ENCODE peak calls at places on chromosomes 12 and 14, in eight cellular contexts. R is heart left ventricle, S is adrenal gland, M is GM12878, D is suprapubic skin, K is A549, W is HepG2, N is gastrocnemius medialis. V is an unnamed sample. For H3K4me1, the result is how much of the 10 kb centered on the place peaks cover.

GRCh38 chr12:50218386-50218785 is 51.2 kb upstream of the CERS5 start:
- DNase-seq in R (no peak), S (no peak), M (no peak), D (no peak), K (no peak), W (no peak), N (no peak), V (no peak)

GRCh38 chr14:104576607-104577332 is 2.8 kb upstream of the C14orf180 start:
- DNase-seq in R (no peak), S (no peak), M (no peak), D (no peak), K (no peak), W (peak), N (no peak), V (no peak)

GRCh38 chr12:127125607-127126259 is 1141.2 kb upstream of the TMEM132C start:
- DNase-seq in R (no peak), S (no peak), M (peak), D (no peak), K (peak), W (no peak), N (no peak), V (no peak)

GRCh38 chr14:103749452-103749851 is 33.8 kb downstream of the ZFYVE21 start:
- DNase-seq in R (no peak), S (no peak), M (no peak), D (no peak), K (no peak), W (no peak), N (no peak), V (no peak)

GRCh38 chr12:69419701-69420100 is 50.5 kb upstream of the FRS2 start:
- DNase-seq in R (no peak), S (no peak), M (no peak), D (no peak), K (no peak), W (no peak), N (no peak), V (no peak)

GRCh38 chr14:101812071-101812470 is 50.6 kb downstream of the PPP2R5C start:
- DNase-seq in R (no peak), S (no peak), M (no peak), D (no peak), K (no peak), W (no peak), N (no peak), V (no peak)

GRCh38 chr12:57454566-57455373 is at the start of gene INHBE:
- DNase-seq in R (no peak), S (no peak), M (no peak), D (no peak), K (no peak), W (peak), N (no peak), V (no peak)

GRCh38 chr14:36816481-36816880 is 154.8 kb downstream of the PAX9 start:
- DNase-seq in R (no peak), S (no peak), M (no peak), D (no peak), K (no peak), W (no peak), N (no peak), V (no peak)

GRCh38 chr12:53999596-54000104 is 311 bp upstream of the HOXC9 start:
- DNase-seq in R (no peak), S (peak), M (no peak), D (peak), K (peak), W (peak), N (peak), V (no peak)

GRCh38 chr12:132602578-132603239 is 7.7 kb downstream of the LRCOL1 start:
- DNase-seq in R (no peak), S (no peak), M (no peak), D (no peak), K (no peak), W (no peak), N (no peak), V (no peak)

GRCh38 chr12:70467908-70468733 is 102.0 kb downstream of the KCNMB4 start:
- DNase-seq in R (no peak), S (no peak), M (no peak), D (no peak), K (no peak), W (peak), N (no peak), V (no peak)

GRCh38 chr12:46207644-46208043 is 61.2 kb downstream of the SLC38A1 start:
- DNase-seq in R (no peak), S (no peak), M (no peak), D (no peak), K (no peak), W (no peak), N (no peak), V (no peak)

GRCh38 chr12:20376984-20377383 is 8.6 kb downstream of the PDE3A start:
- DNase-seq in R (no peak), S (no peak), M (no peak), D (no peak), K (no peak), W (no peak), N (no peak), V (no peak)
- TF ChIP-seq CTCF in R (peak), S (peak), M (peak), D (peak), K (peak), W (peak), N (peak), V (peak)

GRCh38 chr14:60775296-60775695 is 40.7 kb downstream of the MNAT1 start:
- DNase-seq in R (no peak), S (no peak), M (no peak), D (no peak), K (no peak), W (no peak), N (no peak), V (no peak)

GRCh38 chr14:60768602-60769001 is 34.0 kb downstream of the MNAT1 start:
- DNase-seq in R (no peak), S (no peak), M (no peak), D (no peak), K (no peak), W (no peak), N (no peak), V (no peak)

GRCh38 chr14:60771117-60771516 is 36.6 kb downstream of the MNAT1 start:
- DNase-seq in R (no peak), S (no peak), M (no peak), D (no peak), K (no peak), W (no peak), N (no peak), V (no peak)

GRCh38 chr14:60777856-60778578 is 43.5 kb downstream of the MNAT1 start:
- DNase-seq in R (no peak), S (peak), M (no peak), D (no peak), K (no peak), W (no peak), N (no peak), V (peak)

GRCh38 chr14:60773558-60773957 is 39.0 kb downstream of the MNAT1 start:
- DNase-seq in R (no peak), S (no peak), M (no peak), D (no peak), K (no peak), W (no peak), N (no peak), V (no peak)
- H3K4me1 ChIP-seq in R (under half), S (under half), M (under half), D (under half), K (under half), W (under half), N (under half), V (under half)

GRCh38 chr12:124754949-124755800 is 108.5 kb downstream of the SCARB1 start:
- DNase-seq in R (peak), S (peak), M (no peak), D (peak), K (no peak), W (no peak), N (peak), V (peak)
- TF ChIP-seq POLR2A in R (peak), S (no peak), M (no peak), D (no peak), K (no peak), W (no peak), N (peak), V (peak)

DNA sequence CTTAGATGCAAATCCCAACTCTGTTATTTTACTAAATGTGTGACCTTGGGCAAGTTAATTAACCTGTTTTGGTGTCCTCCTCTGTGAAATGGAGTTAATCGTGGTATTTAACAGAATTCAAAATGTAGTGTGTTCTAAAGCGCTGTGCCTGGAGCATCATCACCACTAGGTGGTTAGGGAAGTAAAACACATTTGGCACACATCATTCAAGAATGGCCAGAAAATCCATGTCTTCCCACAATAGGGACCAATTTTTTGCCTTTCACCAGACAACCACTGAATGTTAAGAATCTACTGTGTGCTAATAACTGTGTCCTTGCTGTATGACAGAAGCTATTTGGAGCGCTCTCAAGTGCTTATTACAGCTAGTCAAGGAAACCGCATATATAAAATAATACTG is 133.4 kb downstream of the MON2 start:
- DNase-seq in R (no peak), S (no peak), M (no peak), D (no peak), K (no peak), W (no peak), N (no peak), V (no peak)
- TF ChIP-seq CTCF in R (peak), S (no peak), M (no peak), D (no peak), K (peak), W (no peak), N (no peak), V (no peak)

DNA sequence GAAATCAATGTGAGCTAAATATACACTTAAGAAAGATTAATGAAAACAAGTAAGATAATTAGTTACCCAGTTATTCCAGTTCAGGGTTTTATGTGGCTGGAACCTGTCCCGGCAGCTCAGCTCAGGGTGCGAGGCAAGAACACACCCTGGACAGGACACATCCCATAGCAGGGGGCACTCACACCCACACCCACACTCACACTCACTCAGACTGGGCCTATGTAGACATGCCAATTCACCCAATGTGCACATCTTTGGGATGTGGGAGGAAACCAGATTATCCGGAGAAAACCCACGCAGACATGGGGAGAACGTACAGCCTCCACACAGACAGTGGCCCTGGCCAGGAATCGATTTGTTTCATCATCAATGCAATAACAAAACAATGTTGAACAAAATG is 66.0 kb upstream of the TMCC3 start:
- DNase-seq in R (no peak), S (no peak), M (no peak), D (no peak), K (no peak), W (no peak), N (no peak), V (no peak)
- H3K4me1 ChIP-seq in R (under half), S (under half), M (under half), D (under half), K (under half), W (under half), N (under half), V (under half)

GRCh38 chr14:48247972-48248371 is 572.6 kb upstream of the MDGA2 start:
- DNase-seq in R (no peak), S (no peak), M (no peak), D (no peak), K (no peak), W (no peak), N (no peak), V (no peak)

GRCh38 chr14:48251290-48251689 is 575.9 kb upstream of the MDGA2 start:
- DNase-seq in R (no peak), S (no peak), M (no peak), D (no peak), K (no peak), W (no peak), N (no peak), V (no peak)

GRCh38 chr14:48253020-48253419 is 577.6 kb upstream of the MDGA2 start:
- DNase-seq in R (no peak), S (no peak), M (no peak), D (no peak), K (no peak), W (no peak), N (no peak), V (no peak)

GRCh38 chr14:48250575-48250974 is 575.2 kb upstream of the MDGA2 start:
- DNase-seq in R (no peak), S (peak), M (no peak), D (no peak), K (no peak), W (no peak), N (no peak), V (no peak)
- TF ChIP-seq POLR2A in R (no peak), S (no peak), M (no peak), D (no peak), K (no peak), W (no peak), N (no peak), V (no peak)

GRCh38 chr12:77053259-77053658 is 12.1 kb downstream of the E2F7 start:
- DNase-seq in R (no peak), S (no peak), M (no peak), D (no peak), K (no peak), W (peak), N (no peak), V (no peak)

GRCh38 chr12:77049767-77050353 is 15.5 kb downstream of the E2F7 start:
- DNase-seq in R (no peak), S (no peak), M (peak), D (no peak), K (peak), W (peak), N (no peak), V (no peak)

GRCh38 chr12:77045183-77045582 is 20.2 kb downstream of the E2F7 start:
- DNase-seq in R (no peak), S (no peak), M (no peak), D (no peak), K (no peak), W (no peak), N (no peak), V (no peak)

GRCh38 chr12:77042834-77043233 is 22.5 kb downstream of the E2F7 start:
- DNase-seq in R (no peak), S (no peak), M (no peak), D (no peak), K (no peak), W (no peak), N (no peak), V (no peak)

DNA sequence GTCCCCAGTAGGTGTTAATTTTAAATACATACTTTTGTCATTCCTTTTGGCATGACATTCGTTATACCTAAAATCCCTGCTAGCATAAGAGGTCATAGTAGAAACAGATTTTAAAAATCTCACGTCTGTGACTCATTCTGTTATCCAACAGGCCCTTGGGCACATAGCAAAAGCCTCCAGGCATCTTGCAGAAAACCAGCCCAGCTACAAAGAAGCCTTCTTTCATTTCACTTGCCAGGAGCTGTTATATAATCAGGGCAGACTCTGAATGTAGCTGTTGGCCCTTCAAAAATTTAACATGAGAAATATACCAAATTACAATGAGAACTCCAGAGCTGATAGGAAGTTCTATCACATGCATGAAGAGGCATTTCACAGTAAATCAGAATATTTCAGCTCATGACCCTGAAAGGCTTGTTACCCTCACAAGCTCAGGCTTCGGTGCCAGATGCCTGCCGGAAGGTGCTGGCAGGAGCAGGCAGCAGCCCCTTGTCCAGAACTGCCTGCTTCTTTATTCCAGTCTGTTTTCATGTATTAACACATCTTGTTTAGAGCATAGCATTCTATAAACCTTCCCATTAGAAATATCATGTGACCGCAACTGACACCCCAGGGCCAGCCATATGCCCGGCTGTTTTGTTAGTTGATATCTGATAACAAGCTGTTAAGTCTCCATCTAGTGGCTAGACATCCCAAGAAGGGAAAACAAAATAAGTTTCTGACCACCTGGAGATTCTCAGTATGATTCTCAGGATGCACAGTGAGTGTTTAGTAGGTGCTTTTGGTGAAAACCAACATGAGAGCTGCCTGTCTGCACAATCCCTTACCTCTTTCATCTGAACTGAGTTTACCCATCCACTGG is 17.8 kb downstream of the E2F7 start:
- DNase-seq in R (no peak), S (no peak), M (no peak), D (no peak), K (no peak), W (no peak), N (no peak), V (no peak)
- TF ChIP-seq CTCF in R (no peak), S (no peak), M (no peak), D (no peak), K (no peak), W (no peak), N (no peak), V (no peak)

DNA sequence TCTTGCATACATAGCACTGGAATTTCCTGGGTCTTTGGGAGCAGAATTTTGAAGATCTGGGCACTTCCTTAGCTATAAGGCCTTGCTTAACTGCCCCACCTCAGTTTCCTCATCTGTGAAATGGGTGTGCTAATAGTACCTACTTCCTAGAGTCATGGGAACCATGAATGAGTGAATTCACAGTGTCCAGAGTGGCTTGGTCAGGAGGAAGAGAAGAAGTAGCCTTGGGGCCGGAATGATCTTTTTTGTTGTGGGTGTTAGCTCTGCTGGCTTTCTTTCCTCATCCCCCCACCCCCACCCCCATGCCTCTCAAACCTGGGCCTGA is 2.4 kb downstream of the SH2B3 start:
- DNase-seq in R (no peak), S (no peak), M (no peak), D (no peak), K (no peak), W (no peak), N (no peak), V (no peak)
- H3K4me1 ChIP-seq in R (half or more), S (half or more), M (half or more), D (half or more), K (under half), W (under half), N (half or more), V (under half)

V was measured in thyroid gland.